ENCODE peak calls at places on chromosomes 6 and 20, in nine cellular contexts. M is nephron progenitor cell, T is uterus, O is chondrocyte, Z is MCF 10A, J is GM12865, W is AG04450, E is SK-N-SH, H is hepatocyte. I is an unnamed sample.
A peak's percentile ranks its signal among the peaks of the same experiment; 100 is the strongest.

GRCh38 chr20:23049201-23049932 is at the start of gene THBD:
- DNase-seq in W (no peak), E (no peak), Z (peak; percentile 93), O (no peak), M (peak; percentile 48), J (no peak), H (peak; percentile 84), T (peak; percentile 51), I (no peak)

GRCh38 chr6:18467741-18468140 is 80.6 kb downstream of the RNF144B start:
- DNase-seq in Z (no peak), T (no peak), J (no peak), O (no peak), W (no peak), E (no peak), H (no peak), M (no peak), I (no peak)

GRCh38 chr6:88865275-88865674 is 98.1 kb downstream of the RNGTT start:
- DNase-seq in O (no peak), Z (no peak), T (no peak), J (no peak), M (no peak), E (no peak), W (no peak), H (no peak), I (no peak)

GRCh38 chr20:15099130-15099529 is 761.7 kb upstream of the FLRT3 start:
- DNase-seq in Z (no peak), O (no peak), T (no peak), M (no peak), J (no peak), W (no peak), H (no peak), E (no peak), I (no peak)

GRCh38 chr20:47726632-47727031 is 58.6 kb downstream of the SULF2 start:
- DNase-seq in H (no peak), E (no peak), Z (no peak), O (no peak), M (no peak), W (no peak), T (no peak), J (no peak), I (no peak)

GRCh38 chr6:148530394-148530923 is 187.8 kb downstream of the SASH1 start:
- DNase-seq in H (peak; percentile 22), W (peak; percentile 93), J (peak; percentile 47), E (no peak), M (no peak), Z (peak; percentile 38), T (no peak), O (no peak), I (no peak)

GRCh38 chr6:22886881-22887581 is 317.7 kb downstream of the HDGFL1 start:
- DNase-seq in T (no peak), E (no peak), M (no peak), W (no peak), O (no peak), Z (no peak), H (no peak), J (peak; percentile 60), I (no peak)

GRCh38 chr6:89387516-89388222 is 24.4 kb downstream of the RRAGD start:
- DNase-seq in W (no peak), O (no peak), T (no peak), M (no peak), H (no peak), J (peak; percentile 91), E (no peak), Z (no peak), I (no peak)

DNA sequence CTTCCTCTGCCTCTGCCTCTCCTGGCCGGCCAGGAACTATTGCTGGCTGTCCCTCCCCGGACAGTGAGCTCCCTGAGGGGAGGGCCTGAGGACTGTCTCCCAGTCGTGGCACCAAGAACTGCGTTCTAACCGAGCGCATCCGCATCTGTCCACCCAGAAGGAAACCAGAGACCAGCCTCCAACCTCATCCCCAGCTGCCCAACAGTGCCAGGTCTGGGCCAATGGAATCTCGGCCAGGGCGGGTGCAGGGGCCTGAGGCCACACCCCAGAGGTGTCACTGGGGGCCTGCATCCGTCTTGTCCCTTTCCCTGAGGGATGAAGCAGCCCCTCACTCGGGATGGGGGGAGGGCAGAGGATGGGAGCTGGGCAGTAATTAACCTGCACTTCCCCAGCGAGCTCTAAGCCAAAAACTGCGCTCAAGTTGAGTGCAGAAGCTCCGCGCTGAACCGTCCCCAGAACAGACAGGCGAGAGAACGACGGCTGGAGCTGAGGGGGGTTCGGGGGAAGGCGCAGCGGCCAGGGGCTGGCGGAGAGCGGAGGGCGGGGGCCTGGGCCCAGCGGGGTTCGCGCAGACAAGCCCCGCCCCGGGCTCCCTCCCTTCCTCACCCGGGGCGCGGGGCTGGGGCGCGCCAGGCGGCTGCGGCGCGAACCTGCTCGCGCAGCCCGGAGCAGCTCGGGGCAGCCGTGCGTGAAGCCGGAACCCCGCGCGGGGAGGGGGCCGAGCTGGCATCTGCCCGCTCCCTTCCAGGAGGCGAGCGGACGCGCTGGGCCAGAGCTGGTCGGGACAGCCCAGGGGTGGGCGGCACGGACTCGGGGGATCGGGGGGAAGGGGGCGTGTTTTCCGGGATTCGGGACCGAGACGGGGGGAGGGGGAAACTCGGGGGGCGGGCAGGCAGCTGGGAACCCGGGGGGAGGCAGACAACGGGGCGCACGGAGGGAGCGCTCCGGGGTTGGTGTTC is 1.4 kb downstream of the TFEB start:
- DNase-seq in W (peak; percentile 33), O (peak; percentile 86), H (peak; percentile 93), M (peak; percentile 85), T (peak; percentile 76), J (peak; percentile 94), Z (peak; percentile 76), E (peak; percentile 93), I (peak; percentile 86)
- TF ChIP-seq CTCF in W (no peak), O (no peak), H (no peak), M (no peak), T (no peak), J (peak; percentile 5), Z (no peak), E (no peak), I (no peak)

GRCh38 chr6:157667211-157668033 is 155.6 kb upstream of the SNX9 start:
- DNase-seq in T (peak; percentile 52), M (peak; percentile 65), O (no peak), E (peak; percentile 77), Z (peak; percentile 80), W (no peak), H (peak; percentile 77), J (peak; percentile 72), I (no peak)

GRCh38 chr6:157668690-157669089 is 154.4 kb upstream of the SNX9 start:
- DNase-seq in E (no peak), W (no peak), H (no peak), M (no peak), J (no peak), T (no peak), O (no peak), Z (no peak), I (no peak)

GRCh38 chr6:157668034-157668401 is 155.0 kb upstream of the SNX9 start:
- DNase-seq in W (no peak), T (no peak), Z (no peak), O (no peak), H (no peak), J (no peak), M (no peak), E (no peak), I (no peak)

GRCh38 chr6:157670466-157671186 is 152.4 kb upstream of the SNX9 start:
- DNase-seq in W (no peak), H (no peak), M (no peak), T (peak; percentile 66), Z (no peak), J (no peak), O (no peak), E (no peak), I (no peak)

DNA sequence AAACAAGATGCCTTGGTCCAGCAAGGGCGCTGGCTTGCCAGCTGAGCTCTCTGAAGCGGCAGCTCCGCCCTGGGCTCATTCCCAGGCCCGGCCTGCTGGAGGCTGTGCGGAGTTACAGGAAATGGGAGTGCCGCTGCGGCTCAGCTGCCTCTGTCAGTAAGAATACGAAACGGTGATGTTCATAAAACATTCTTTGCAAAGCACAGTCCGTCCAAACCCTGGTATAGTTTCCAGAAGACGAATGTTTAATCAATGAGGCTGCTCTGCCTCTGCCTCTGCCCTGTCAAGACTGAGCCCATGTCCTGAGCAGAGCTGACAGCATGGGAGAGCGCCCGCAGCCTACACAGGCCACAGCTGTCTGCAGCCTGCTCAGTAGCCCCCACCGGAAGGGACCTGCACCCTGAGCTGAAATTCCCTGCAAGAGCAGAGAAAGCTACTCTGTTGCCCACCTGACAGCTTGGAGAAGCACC is 153.3 kb upstream of the SNX9 start:
- DNase-seq in O (no peak), T (peak; percentile 78), Z (peak; percentile 76), J (no peak), H (peak; percentile 84), E (peak; percentile 75), M (peak; percentile 63), W (peak; percentile 37), I (no peak)
- TF ChIP-seq CTCF in O (peak; percentile 62), T (peak; percentile 27), Z (peak; percentile 9), J (no peak), H (no peak), E (no peak), M (no peak), W (peak; percentile 42), I (no peak)

DNA sequence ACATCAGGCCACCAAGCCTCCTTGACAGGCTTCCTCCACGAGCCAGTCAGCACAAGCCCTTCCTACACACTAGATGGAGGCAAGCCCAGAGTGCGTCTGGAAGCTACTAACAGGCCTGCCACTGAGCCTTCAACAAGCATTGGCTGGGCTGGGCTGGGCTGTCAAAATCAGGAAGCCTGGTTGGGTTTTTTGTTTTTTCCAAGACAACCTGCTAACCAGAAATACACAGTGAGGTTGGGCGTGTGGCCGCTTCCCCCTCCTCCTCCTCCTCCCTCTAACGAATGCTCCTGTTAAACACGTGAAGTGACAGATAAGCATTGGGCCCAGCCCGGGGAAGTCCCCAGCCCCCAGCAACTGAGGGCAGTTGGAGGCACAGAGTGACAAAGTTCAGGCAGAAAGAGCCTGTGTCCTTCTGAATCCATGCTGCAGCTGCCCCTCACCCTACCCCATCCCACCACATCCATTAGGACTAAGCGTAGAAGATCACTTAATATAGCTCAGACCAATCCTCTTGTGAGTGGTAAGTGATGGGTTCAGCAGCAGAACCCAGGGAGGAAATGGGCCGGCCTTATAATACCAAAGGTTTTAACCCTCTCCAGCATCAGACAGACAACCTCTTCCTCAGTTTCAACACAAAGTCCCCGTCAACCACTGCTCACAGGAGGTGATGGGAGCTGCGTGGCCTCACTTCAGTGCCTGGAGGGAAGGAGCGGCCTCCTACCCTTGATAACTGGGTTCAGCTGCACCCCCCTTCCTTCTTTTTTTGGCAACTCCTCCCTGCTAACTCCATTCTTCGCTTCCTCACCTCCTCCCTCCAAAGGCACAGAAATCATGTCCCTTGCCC is 1.1 kb downstream of the NFATC2 start:
- DNase-seq in J (peak; percentile 71), M (peak; percentile 29), O (no peak), Z (no peak), W (no peak), T (peak; percentile 72), E (no peak), H (peak; percentile 83), I (peak; percentile 54)
- TF ChIP-seq CTCF in J (no peak), M (no peak), O (peak; percentile 13), Z (no peak), W (no peak), T (no peak), E (no peak), H (no peak), I (no peak)

DNA sequence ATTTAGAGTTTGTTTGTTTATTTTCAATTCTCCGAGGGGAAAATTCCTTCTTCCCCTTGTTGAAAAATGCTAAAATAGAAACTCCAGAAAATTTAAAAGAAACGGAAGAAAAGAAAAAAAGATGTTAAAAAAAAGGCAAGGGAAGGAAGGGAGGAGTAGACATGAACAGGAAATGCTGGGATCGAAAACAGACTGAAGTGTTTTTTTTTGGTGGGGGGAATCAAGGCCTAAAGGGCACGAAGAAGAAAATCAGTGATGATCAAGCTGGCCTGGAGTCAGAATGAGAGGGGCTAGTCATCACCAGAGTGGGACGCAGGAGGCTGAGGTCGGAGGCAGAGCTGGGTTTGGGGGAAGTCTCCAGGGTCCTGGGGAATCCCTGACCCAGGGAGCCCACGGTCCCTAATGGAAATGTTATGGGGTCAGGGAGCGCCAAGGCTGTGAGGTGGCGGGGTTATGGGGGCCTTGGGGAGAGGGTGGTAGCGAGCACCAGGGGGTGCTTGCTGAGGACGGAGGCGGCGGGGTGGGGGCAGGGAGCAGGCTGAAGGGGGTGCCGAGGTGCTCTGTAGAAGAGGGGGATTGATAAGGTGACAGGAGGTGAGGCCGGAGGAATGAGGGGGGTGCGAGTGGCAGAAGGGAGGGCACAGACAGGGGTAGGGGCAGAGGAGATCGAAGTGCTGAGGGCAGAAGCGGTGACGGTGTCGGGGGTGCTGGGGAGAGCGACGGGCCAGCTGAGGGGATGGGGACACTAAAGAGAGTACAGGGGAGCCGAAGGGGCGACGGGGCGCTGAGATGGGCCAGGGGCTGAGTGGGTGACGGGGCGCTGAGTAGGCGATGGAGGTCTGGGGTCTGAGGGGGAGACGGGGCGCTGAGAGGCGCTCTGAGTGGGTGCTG is 717 bp downstream of the ZNFX1 start:
- DNase-seq in O (peak; percentile 91), M (peak; percentile 13), J (peak; percentile 67), T (peak; percentile 50), E (peak; percentile 63), H (peak; percentile 33), Z (peak; percentile 19), W (no peak), I (peak; percentile 38)
- TF ChIP-seq CTCF in O (no peak), M (no peak), J (no peak), T (no peak), E (no peak), H (no peak), Z (no peak), W (no peak), I (no peak)